ENCODE peak calls at places on chromosomes 6 and 20, in eight cellular contexts. One of them, this sample, is unnamed.
A peak's percentile ranks its signal among the peaks of the same experiment; 100 is the strongest.

GRCh38 chr6:105810105-105810921 is 275.8 kb upstream of the PRDM1 start:
- DNase-seq in body of pancreas: no peak
- DNase-seq in GM06990: no peak
- DNase-seq in CD4-positive, alpha-beta T cell: no peak
- DNase-seq in MM.1S: peak; percentile 73
- DNase-seq in mesothelial cell of epicardium: no peak
- DNase-seq in activated B cell treated with CpG ODN at 0.5 μM for 24 hours: no peak
- DNase-seq in fibroblast of mammary gland: peak; percentile 92
- DNase-seq in this sample: no peak

GRCh38 chr6:27650620-27651370 is 177.9 kb upstream of the ZNF184 start:
- DNase-seq in body of pancreas: peak; percentile 24
- DNase-seq in GM06990: peak; percentile 37
- DNase-seq in CD4-positive, alpha-beta T cell: no peak
- DNase-seq in MM.1S: no peak
- DNase-seq in mesothelial cell of epicardium: no peak
- DNase-seq in activated B cell treated with CpG ODN at 0.5 μM for 24 hours: no peak
- DNase-seq in fibroblast of mammary gland: peak; percentile 79
- DNase-seq in this sample: no peak

GRCh38 chr20:2750343-2751251 is 49.8 kb downstream of the CPXM1 start:
- DNase-seq in body of pancreas: no peak
- DNase-seq in GM06990: no peak
- DNase-seq in CD4-positive, alpha-beta T cell: no peak
- DNase-seq in MM.1S: no peak
- DNase-seq in mesothelial cell of epicardium: no peak
- DNase-seq in activated B cell treated with CpG ODN at 0.5 μM for 24 hours: no peak
- DNase-seq in fibroblast of mammary gland: peak; percentile 59
- DNase-seq in this sample: peak; percentile 15

GRCh38 chr20:2822073-2822472 is 5.9 kb downstream of the TMEM239 start:
- DNase-seq in body of pancreas: no peak
- DNase-seq in GM06990: no peak
- DNase-seq in CD4-positive, alpha-beta T cell: peak; percentile 22
- DNase-seq in MM.1S: peak; percentile 61
- DNase-seq in mesothelial cell of epicardium: no peak
- DNase-seq in activated B cell treated with CpG ODN at 0.5 μM for 24 hours: no peak
- DNase-seq in fibroblast of mammary gland: peak; percentile 51
- DNase-seq in this sample: peak; percentile 41

GRCh38 chr6:140669321-140669720 is 1294.9 kb upstream of the CITED2 start:
- DNase-seq in body of pancreas: no peak
- DNase-seq in GM06990: no peak
- DNase-seq in CD4-positive, alpha-beta T cell: no peak
- DNase-seq in MM.1S: no peak
- DNase-seq in mesothelial cell of epicardium: no peak
- DNase-seq in activated B cell treated with CpG ODN at 0.5 μM for 24 hours: no peak
- DNase-seq in fibroblast of mammary gland: no peak
- DNase-seq in this sample: no peak

GRCh38 chr6:147561742-147562141 is 53.3 kb downstream of the SAMD5 start:
- DNase-seq in body of pancreas: no peak
- DNase-seq in GM06990: no peak
- DNase-seq in CD4-positive, alpha-beta T cell: no peak
- DNase-seq in MM.1S: no peak
- DNase-seq in mesothelial cell of epicardium: no peak
- DNase-seq in activated B cell treated with CpG ODN at 0.5 μM for 24 hours: no peak
- DNase-seq in fibroblast of mammary gland: no peak
- DNase-seq in this sample: no peak

GRCh38 chr6:31651602-31652191 is 764 bp downstream of the BAG6 start:
- DNase-seq in body of pancreas: no peak
- DNase-seq in GM06990: no peak
- DNase-seq in CD4-positive, alpha-beta T cell: no peak
- DNase-seq in MM.1S: peak; percentile 51
- DNase-seq in mesothelial cell of epicardium: no peak
- DNase-seq in activated B cell treated with CpG ODN at 0.5 μM for 24 hours: no peak
- DNase-seq in fibroblast of mammary gland: peak; percentile 82
- DNase-seq in this sample: no peak

GRCh38 chr6:43797919-43798318 is 27.9 kb downstream of the VEGFA start:
- DNase-seq in body of pancreas: no peak
- DNase-seq in GM06990: no peak
- DNase-seq in CD4-positive, alpha-beta T cell: no peak
- DNase-seq in MM.1S: no peak
- DNase-seq in mesothelial cell of epicardium: no peak
- DNase-seq in activated B cell treated with CpG ODN at 0.5 μM for 24 hours: no peak
- DNase-seq in fibroblast of mammary gland: no peak
- DNase-seq in this sample: no peak

GRCh38 chr20:33176101-33176500 is 8.1 kb downstream of the BPIFA2 start:
- DNase-seq in body of pancreas: no peak
- DNase-seq in GM06990: no peak
- DNase-seq in CD4-positive, alpha-beta T cell: no peak
- DNase-seq in MM.1S: no peak
- DNase-seq in mesothelial cell of epicardium: no peak
- DNase-seq in activated B cell treated with CpG ODN at 0.5 μM for 24 hours: no peak
- DNase-seq in fibroblast of mammary gland: no peak
- DNase-seq in this sample: no peak

GRCh38 chr6:87722831-87723726 is 21.0 kb upstream of the AKIRIN2 start:
- DNase-seq in body of pancreas: peak; percentile 79
- DNase-seq in GM06990: peak; percentile 53
- DNase-seq in CD4-positive, alpha-beta T cell: no peak
- DNase-seq in MM.1S: peak; percentile 85
- DNase-seq in mesothelial cell of epicardium: no peak
- DNase-seq in activated B cell treated with CpG ODN at 0.5 μM for 24 hours: no peak
- DNase-seq in fibroblast of mammary gland: peak; percentile 98
- DNase-seq in this sample: no peak

GRCh38 chr6:126786262-126786661 is 332.2 kb upstream of the RSPO3 start:
- DNase-seq in body of pancreas: no peak
- DNase-seq in GM06990: no peak
- DNase-seq in CD4-positive, alpha-beta T cell: no peak
- DNase-seq in MM.1S: no peak
- DNase-seq in mesothelial cell of epicardium: no peak
- DNase-seq in activated B cell treated with CpG ODN at 0.5 μM for 24 hours: no peak
- DNase-seq in fibroblast of mammary gland: peak; percentile 54
- DNase-seq in this sample: no peak

GRCh38 chr6:150751296-150751695 is 114.2 kb upstream of the MTHFD1L start:
- DNase-seq in body of pancreas: no peak
- DNase-seq in GM06990: no peak
- DNase-seq in CD4-positive, alpha-beta T cell: no peak
- DNase-seq in MM.1S: no peak
- DNase-seq in mesothelial cell of epicardium: no peak
- DNase-seq in activated B cell treated with CpG ODN at 0.5 μM for 24 hours: no peak
- DNase-seq in fibroblast of mammary gland: no peak
- DNase-seq in this sample: no peak

GRCh38 chr6:99613398-99613704 is 6.7 kb downstream of the PRDM13 start:
- DNase-seq in body of pancreas: no peak
- DNase-seq in GM06990: peak; percentile 76
- DNase-seq in CD4-positive, alpha-beta T cell: no peak
- DNase-seq in MM.1S: peak; percentile 48
- DNase-seq in mesothelial cell of epicardium: no peak
- DNase-seq in activated B cell treated with CpG ODN at 0.5 μM for 24 hours: peak; percentile 47
- DNase-seq in fibroblast of mammary gland: peak; percentile 34
- DNase-seq in this sample: no peak

GRCh38 chr6:96795481-96795880 is 41.8 kb downstream of the GPR63 start:
- DNase-seq in body of pancreas: no peak
- DNase-seq in GM06990: no peak
- DNase-seq in CD4-positive, alpha-beta T cell: no peak
- DNase-seq in MM.1S: peak; percentile 61
- DNase-seq in mesothelial cell of epicardium: no peak
- DNase-seq in activated B cell treated with CpG ODN at 0.5 μM for 24 hours: no peak
- DNase-seq in fibroblast of mammary gland: no peak
- DNase-seq in this sample: no peak

GRCh38 chr6:132298344-132298949 is 102.8 kb downstream of the MOXD1 start:
- DNase-seq in body of pancreas: peak; percentile 55
- DNase-seq in GM06990: no peak
- DNase-seq in CD4-positive, alpha-beta T cell: no peak
- DNase-seq in MM.1S: peak; percentile 66
- DNase-seq in mesothelial cell of epicardium: no peak
- DNase-seq in activated B cell treated with CpG ODN at 0.5 μM for 24 hours: no peak
- DNase-seq in fibroblast of mammary gland: peak; percentile 61
- DNase-seq in this sample: no peak

GRCh38 chr6:16670183-16670582 is 91.1 kb downstream of the ATXN1 start:
- DNase-seq in body of pancreas: no peak
- DNase-seq in GM06990: peak; percentile 60
- DNase-seq in CD4-positive, alpha-beta T cell: no peak
- DNase-seq in MM.1S: no peak
- DNase-seq in mesothelial cell of epicardium: no peak
- DNase-seq in activated B cell treated with CpG ODN at 0.5 μM for 24 hours: no peak
- DNase-seq in fibroblast of mammary gland: peak; percentile 68
- DNase-seq in this sample: no peak

GRCh38 chr6:25369450-25370086 is 90.4 kb downstream of the CARMIL1 start:
- DNase-seq in body of pancreas: peak; percentile 36
- DNase-seq in GM06990: no peak
- DNase-seq in CD4-positive, alpha-beta T cell: no peak
- DNase-seq in MM.1S: peak; percentile 75
- DNase-seq in mesothelial cell of epicardium: no peak
- DNase-seq in activated B cell treated with CpG ODN at 0.5 μM for 24 hours: no peak
- DNase-seq in fibroblast of mammary gland: peak; percentile 15
- DNase-seq in this sample: no peak

GRCh38 chr20:1533059-1533458 is 24.4 kb downstream of the SIRPD start:
- DNase-seq in body of pancreas: no peak
- DNase-seq in GM06990: no peak
- DNase-seq in CD4-positive, alpha-beta T cell: no peak
- DNase-seq in MM.1S: no peak
- DNase-seq in mesothelial cell of epicardium: no peak
- DNase-seq in activated B cell treated with CpG ODN at 0.5 μM for 24 hours: no peak
- DNase-seq in fibroblast of mammary gland: peak; percentile 12
- DNase-seq in this sample: no peak
- TF ChIP-seq CTCF in body of pancreas: no peak
- TF ChIP-seq CTCF in GM06990: peak; percentile 33
- TF ChIP-seq CTCF in CD4-positive, alpha-beta T cell: peak; percentile 26
- TF ChIP-seq CTCF in MM.1S: peak; percentile 22
- TF ChIP-seq CTCF in mesothelial cell of epicardium: no peak
- TF ChIP-seq CTCF in activated B cell treated with CpG ODN at 0.5 μM for 24 hours: no peak
- TF ChIP-seq CTCF in fibroblast of mammary gland: no peak
- TF ChIP-seq CTCF in this sample: no peak

DNA sequence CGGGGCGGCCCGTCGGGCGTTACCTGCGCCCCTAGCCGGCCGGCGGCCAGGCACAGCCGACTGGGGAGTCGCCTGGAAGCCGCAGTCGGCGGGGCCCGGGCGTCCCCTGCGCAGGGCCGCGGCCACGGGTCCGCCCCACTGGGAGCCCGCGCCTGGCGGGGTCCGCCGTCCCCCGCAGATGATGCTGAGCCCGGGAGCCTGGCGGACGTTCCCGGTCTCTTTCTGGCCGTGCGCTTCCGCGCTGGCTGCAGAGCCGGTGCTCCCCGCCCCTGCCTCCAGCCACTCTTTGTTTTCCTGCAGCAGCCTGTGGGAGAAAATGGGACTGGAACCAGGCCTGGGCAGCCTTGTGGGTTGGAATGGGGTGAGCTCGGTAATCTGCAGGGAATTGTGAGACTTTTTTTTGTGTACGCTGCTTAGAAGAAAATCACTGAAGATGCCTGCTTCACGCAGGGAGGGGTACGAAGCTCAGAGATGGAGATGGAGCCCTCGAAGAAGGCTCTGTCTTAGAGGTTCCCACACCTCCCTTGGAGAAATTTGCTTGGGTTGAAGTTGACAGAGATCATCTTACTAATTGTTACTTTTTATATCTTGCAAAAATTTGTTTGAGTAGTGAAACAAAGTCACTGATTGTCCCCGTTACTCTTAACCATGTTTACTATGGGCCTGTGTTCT is 752 bp downstream of the PYGB start:
- DNase-seq in body of pancreas: peak; percentile 41
- DNase-seq in GM06990: no peak
- DNase-seq in CD4-positive, alpha-beta T cell: no peak
- DNase-seq in MM.1S: peak; percentile 21
- DNase-seq in mesothelial cell of epicardium: no peak
- DNase-seq in activated B cell treated with CpG ODN at 0.5 μM for 24 hours: no peak
- DNase-seq in fibroblast of mammary gland: peak; percentile 33
- DNase-seq in this sample: no peak
- TF ChIP-seq CTCF in body of pancreas: no peak
- TF ChIP-seq CTCF in GM06990: no peak
- TF ChIP-seq CTCF in CD4-positive, alpha-beta T cell: no peak
- TF ChIP-seq CTCF in MM.1S: no peak
- TF ChIP-seq CTCF in mesothelial cell of epicardium: no peak
- TF ChIP-seq CTCF in activated B cell treated with CpG ODN at 0.5 μM for 24 hours: no peak
- TF ChIP-seq CTCF in fibroblast of mammary gland: no peak
- TF ChIP-seq CTCF in this sample: no peak

GRCh38 chr6:14206351-14206750 is 88.8 kb downstream of the CD83 start:
- DNase-seq in body of pancreas: no peak
- DNase-seq in GM06990: no peak
- DNase-seq in CD4-positive, alpha-beta T cell: no peak
- DNase-seq in MM.1S: no peak
- DNase-seq in mesothelial cell of epicardium: no peak
- DNase-seq in activated B cell treated with CpG ODN at 0.5 μM for 24 hours: no peak
- DNase-seq in fibroblast of mammary gland: no peak
- DNase-seq in this sample: no peak
- TF ChIP-seq CTCF in body of pancreas: no peak
- TF ChIP-seq CTCF in GM06990: no peak
- TF ChIP-seq CTCF in CD4-positive, alpha-beta T cell: no peak
- TF ChIP-seq CTCF in MM.1S: no peak
- TF ChIP-seq CTCF in mesothelial cell of epicardium: no peak
- TF ChIP-seq CTCF in activated B cell treated with CpG ODN at 0.5 μM for 24 hours: no peak
- TF ChIP-seq CTCF in fibroblast of mammary gland: no peak
- TF ChIP-seq CTCF in this sample: no peak

DNA sequence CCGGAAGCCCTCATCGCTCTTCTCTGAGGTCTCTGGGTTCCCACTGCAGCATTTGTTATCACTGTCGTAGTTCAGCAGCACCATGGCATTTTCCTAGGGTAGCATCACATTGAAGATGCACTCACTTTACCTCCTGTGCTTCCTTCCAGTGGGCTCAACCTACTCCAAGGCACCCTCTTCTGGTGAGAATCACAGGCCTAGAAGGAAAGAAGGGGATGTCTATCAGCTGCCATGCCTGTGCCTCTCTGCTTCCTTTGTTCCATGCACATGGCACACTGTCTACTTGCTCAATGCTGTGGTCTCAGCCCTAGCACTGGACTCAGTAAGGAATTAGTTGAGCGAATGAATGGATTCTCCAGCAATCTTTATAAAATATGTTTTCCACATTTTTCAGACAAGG is 22.6 kb downstream of the CST4 start:
- DNase-seq in body of pancreas: no peak
- DNase-seq in GM06990: no peak
- DNase-seq in CD4-positive, alpha-beta T cell: no peak
- DNase-seq in MM.1S: no peak
- DNase-seq in mesothelial cell of epicardium: no peak
- DNase-seq in activated B cell treated with CpG ODN at 0.5 μM for 24 hours: no peak
- DNase-seq in fibroblast of mammary gland: peak; percentile 28
- DNase-seq in this sample: no peak
- TF ChIP-seq CTCF in body of pancreas: no peak
- TF ChIP-seq CTCF in GM06990: no peak
- TF ChIP-seq CTCF in CD4-positive, alpha-beta T cell: no peak
- TF ChIP-seq CTCF in MM.1S: no peak
- TF ChIP-seq CTCF in mesothelial cell of epicardium: no peak
- TF ChIP-seq CTCF in activated B cell treated with CpG ODN at 0.5 μM for 24 hours: no peak
- TF ChIP-seq CTCF in fibroblast of mammary gland: peak; percentile 38
- TF ChIP-seq CTCF in this sample: no peak

DNA sequence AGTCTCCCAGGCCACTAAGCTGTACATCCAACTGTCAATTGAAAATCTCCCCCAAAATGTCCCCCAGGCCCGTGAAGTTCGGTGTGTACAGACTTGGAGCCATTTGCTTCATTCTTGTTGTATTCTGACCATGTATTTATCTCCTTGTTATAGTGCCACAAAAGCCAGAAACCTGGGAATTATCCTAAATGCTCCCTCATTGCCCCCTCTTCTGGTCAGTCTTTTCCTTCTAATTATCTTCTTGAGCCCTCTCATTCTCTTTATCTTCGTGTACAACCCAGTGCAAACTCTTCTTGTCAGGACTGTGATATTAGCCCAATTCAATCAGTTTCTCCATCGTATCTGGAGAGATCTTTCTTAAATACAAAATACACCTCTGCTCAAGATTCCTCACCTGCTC is 64.7 kb downstream of the RFX6 start:
- DNase-seq in body of pancreas: no peak
- DNase-seq in GM06990: no peak
- DNase-seq in CD4-positive, alpha-beta T cell: no peak
- DNase-seq in MM.1S: no peak
- DNase-seq in mesothelial cell of epicardium: no peak
- DNase-seq in activated B cell treated with CpG ODN at 0.5 μM for 24 hours: no peak
- DNase-seq in fibroblast of mammary gland: no peak
- DNase-seq in this sample: no peak
- TF ChIP-seq CTCF in body of pancreas: no peak
- TF ChIP-seq CTCF in GM06990: no peak
- TF ChIP-seq CTCF in CD4-positive, alpha-beta T cell: no peak
- TF ChIP-seq CTCF in MM.1S: no peak
- TF ChIP-seq CTCF in mesothelial cell of epicardium: no peak
- TF ChIP-seq CTCF in activated B cell treated with CpG ODN at 0.5 μM for 24 hours: no peak
- TF ChIP-seq CTCF in fibroblast of mammary gland: no peak
- TF ChIP-seq CTCF in this sample: no peak

This sample was measured in natural killer cell.